ENCODE peak calls at places on chromosome 1, in six cellular contexts. A is MCF 10A; N is neuronal stem cell; Y is anterior cingulate cortex; E is CD8-positive, alpha-beta memory T cell; X is iris pigment epithelial cell. Q is an unnamed sample.

GRCh38 chr1:32533792-32534327 is 5.4 kb upstream of the ZBTB8A start:
- DNase-seq in A (no peak), N (no peak), Y (no peak), E (no peak), X (no peak), Q (no peak)

GRCh38 chr1:246317723-246318359 is 189.2 kb downstream of the SMYD3 start:
- DNase-seq in A (no peak), N (no peak), Y (no peak), E (no peak), X (peak; percentile 53), Q (no peak)

GRCh38 chr1:160844447-160845232 is 18.0 kb downstream of the CD244 start:
- DNase-seq in A (peak; percentile 32), N (no peak), Y (no peak), E (no peak), X (no peak), Q (no peak)

GRCh38 chr1:183097438-183098051 is 74.3 kb downstream of the LAMC1 start:
- DNase-seq in A (peak; percentile 48), N (no peak), Y (no peak), E (no peak), X (peak; percentile 71), Q (no peak)

GRCh38 chr1:154419620-154420020 is 14.5 kb downstream of the IL6R start:
- DNase-seq in A (peak; percentile 98), N (no peak), Y (peak; percentile 86), E (no peak), X (peak; percentile 98), Q (peak; percentile 98)

GRCh38 chr1:12448746-12449177 is 169.2 kb downstream of the DHRS3 start:
- DNase-seq in A (no peak), N (no peak), Y (no peak), E (no peak), X (peak; percentile 84), Q (no peak)

GRCh38 chr1:51642739-51643142 is 25.8 kb downstream of the OSBPL9 start:
- DNase-seq in A (peak; percentile 69), N (no peak), Y (no peak), E (no peak), X (peak; percentile 95), Q (peak; percentile 15)

GRCh38 chr1:215282557-215282956 is 200.0 kb downstream of the KCNK2 start:
- DNase-seq in A (no peak), N (no peak), Y (no peak), E (no peak), X (peak; percentile 67), Q (no peak)

GRCh38 chr1:1432951-1433803 is 2.3 kb upstream of the VWA1 start:
- DNase-seq in A (no peak), N (peak; percentile 81), Y (peak; percentile 71), E (no peak), X (no peak), Q (peak; percentile 97)

GRCh38 chr1:183580281-183580682 is 10.0 kb downstream of the NCF2 start:
- DNase-seq in A (peak; percentile 50), N (no peak), Y (no peak), E (no peak), X (no peak), Q (no peak)

GRCh38 chr1:199089393-199090122 is 450.7 kb downstream of the PTPRC start:
- DNase-seq in A (no peak), N (no peak), Y (no peak), E (peak; percentile 68), X (no peak), Q (no peak)

GRCh38 chr1:236502972-236503639 is 20.7 kb upstream of the LGALS8 start:
- DNase-seq in A (peak; percentile 70), N (peak; percentile 57), Y (peak; percentile 14), E (no peak), X (peak; percentile 90), Q (peak; percentile 65)

GRCh38 chr1:222023025-222023424 is 281.1 kb upstream of the DUSP10 start:
- DNase-seq in A (no peak), N (no peak), Y (no peak), E (no peak), X (no peak), Q (no peak)

Q was measured in prostate gland.